ENCODE peak calls at places on chromosomes 4 and X, in four cellular contexts. H is HFF-Myc, F is HT1080, X is GM04504. A is an unnamed sample.

GRCh38 chrX:9899640-9900075 is 67.5 kb upstream of the CLDN34 start:
- DNase-seq in H (no peak), X (peak; percentile 35), F (no peak), A (no peak)

GRCh38 chr4:125765936-125766335 is 451.2 kb downstream of the FAT4 start:
- DNase-seq in F (no peak), X (no peak), H (no peak), A (no peak)

GRCh38 chrX:3728454-3728853 is 15.0 kb upstream of the PRKX start:
- DNase-seq in X (no peak), F (no peak), H (no peak), A (no peak)

GRCh38 chr4:54440394-54441223 is 211.5 kb downstream of the PDGFRA start:
- DNase-seq in X (no peak), F (peak; percentile 19), H (no peak), A (peak; percentile 31)

GRCh38 chr4:155984398-155984797 is 30.7 kb upstream of the CTSO start:
- DNase-seq in X (no peak), H (no peak), F (no peak), A (no peak)

GRCh38 chr4:139129206-139129605 is 47.8 kb downstream of the ELF2 start:
- DNase-seq in X (no peak), H (no peak), F (peak; percentile 32), A (no peak)

GRCh38 chr4:92236907-92237306 is 66.9 kb upstream of the GRID2 start:
- DNase-seq in H (no peak), F (no peak), X (no peak), A (no peak)

GRCh38 chr4:94598758-94599157 is 147.0 kb downstream of the PDLIM5 start:
- DNase-seq in X (no peak), H (no peak), F (no peak), A (no peak)

GRCh38 chr4:17448689-17449088 is 63.2 kb downstream of the QDPR start:
- DNase-seq in X (no peak), F (peak; percentile 75), H (no peak), A (peak; percentile 6)

GRCh38 chrX:83847339-83847738 is 13.6 kb upstream of the CYLC1 start:
- DNase-seq in X (no peak), H (no peak), F (no peak), A (no peak)

GRCh38 chrX:140709421-140709846 is at the start of gene LINC00632:
- DNase-seq in H (no peak), X (no peak), F (peak; percentile 42), A (no peak)

GRCh38 chr4:96004341-96004740 is 164.4 kb downstream of the PDHA2 start:
- DNase-seq in F (no peak), X (no peak), H (no peak), A (no peak)

GRCh38 chr4:86974481-86975050 is 39.8 kb downstream of the AFF1 start:
- DNase-seq in F (peak; percentile 5), X (no peak), H (no peak), A (no peak)

GRCh38 chr4:1787411-1788077 is 5.5 kb upstream of the FGFR3 start:
- DNase-seq in X (no peak), H (no peak), F (no peak), A (no peak)

GRCh38 chrX:53237056-53237455 is 12.0 kb upstream of the KDM5C start:
- DNase-seq in F (no peak), X (no peak), H (no peak), A (no peak)

GRCh38 chrX:21870494-21870893 is 14.7 kb downstream of the YY2 start:
- DNase-seq in F (no peak), X (no peak), H (no peak), A (no peak)

GRCh38 chr4:24690436-24690835 is 104.9 kb upstream of the SOD3 start:
- DNase-seq in X (peak; percentile 33), H (no peak), F (no peak), A (no peak)

GRCh38 chr4:102758241-102758871 is 2.4 kb downstream of the MANBA start:
- DNase-seq in X (no peak), H (no peak), F (no peak), A (no peak)

GRCh38 chr4:145623831-145624230 is 4.6 kb downstream of the MMAA start:
- DNase-seq in H (no peak), F (peak; percentile 59), X (no peak), A (no peak)

GRCh38 chrX:155094468-155095061 is 23.3 kb downstream of the BRCC3 start:
- DNase-seq in F (peak; percentile 1), X (no peak), H (no peak), A (peak; percentile 40)

GRCh38 chrX:39477438-39478120 is 620.2 kb downstream of the BCOR start:
- DNase-seq in H (no peak), F (peak; percentile 73), X (no peak), A (no peak)

GRCh38 chr4:23827971-23828680 is 61.7 kb downstream of the PPARGC1A start:
- DNase-seq in X (no peak), H (no peak), F (no peak), A (no peak)

GRCh38 chrX:41785685-41786084 is 61.7 kb downstream of the GPR82 start:
- DNase-seq in X (no peak), F (peak; percentile 74), H (no peak), A (no peak)

GRCh38 chrX:18099745-18100144 is 120.9 kb downstream of the BEND2 start:
- DNase-seq in X (no peak), F (no peak), H (no peak), A (no peak)

GRCh38 chr4:6423575-6423974 is 48.8 kb downstream of the PPP2R2C start:
- DNase-seq in H (no peak), F (no peak), X (no peak), A (no peak)

GRCh38 chr4:149553959-149554520 is 261.6 kb downstream of the IQCM start:
- DNase-seq in F (no peak), H (no peak), X (no peak), A (no peak)

GRCh38 chr4:103306870-103307345 is 108.8 kb upstream of the CENPE start:
- DNase-seq in X (no peak), F (no peak), H (no peak), A (no peak)

GRCh38 chr4:102627831-102628523 is 126.8 kb downstream of the NFKB1 start:
- DNase-seq in X (no peak), H (peak; percentile 22), F (peak; percentile 97), A (no peak)

GRCh38 chr4:33924239-33924638 is 2320.1 kb downstream of the ARAP2 start:
- DNase-seq in F (peak; percentile 65), X (peak; percentile 37), H (no peak), A (no peak)

GRCh38 chr4:45732161-45732560 is 391.7 kb downstream of the GABRG1 start:
- DNase-seq in H (no peak), F (no peak), X (no peak), A (no peak)